ENCODE peak calls at places on chromosome 11, in nine cellular contexts. One of them, this sample, is unnamed. For H3K27me3 and H3K36me3, the result is how much of the 10 kb centered on the place peaks cover.

GRCh38 chr11:60872952-60873524 is 5.7 kb downstream of the ZP1 start:
- DNase-seq in thoracic aorta: no peak
- DNase-seq in psoas muscle: peak
- DNase-seq in left ventricle myocardium inferior: no peak
- DNase-seq in Peyer's patch: no peak
- DNase-seq in right atrium auricular region: no peak
- DNase-seq in suprapubic skin: no peak
- DNase-seq in tibial artery: no peak
- DNase-seq in mesendoderm: peak
- DNase-seq in this sample: peak

GRCh38 chr11:10913075-10913474 is 55.2 kb upstream of the ZBED5 start:
- DNase-seq in thoracic aorta: no peak
- DNase-seq in psoas muscle: no peak
- DNase-seq in left ventricle myocardium inferior: no peak
- DNase-seq in Peyer's patch: no peak
- DNase-seq in right atrium auricular region: no peak
- DNase-seq in suprapubic skin: no peak
- DNase-seq in tibial artery: no peak
- DNase-seq in mesendoderm: no peak
- DNase-seq in this sample: no peak

GRCh38 chr11:3105791-3106735 is 48.8 kb upstream of the CARS1 start:
- DNase-seq in thoracic aorta: no peak
- DNase-seq in psoas muscle: no peak
- DNase-seq in left ventricle myocardium inferior: no peak
- DNase-seq in Peyer's patch: no peak
- DNase-seq in right atrium auricular region: no peak
- DNase-seq in suprapubic skin: peak
- DNase-seq in tibial artery: no peak
- DNase-seq in mesendoderm: no peak
- DNase-seq in this sample: peak

GRCh38 chr11:86818466-86819282 is 18.3 kb downstream of the PRSS23 start:
- DNase-seq in thoracic aorta: no peak
- DNase-seq in psoas muscle: no peak
- DNase-seq in left ventricle myocardium inferior: no peak
- DNase-seq in Peyer's patch: no peak
- DNase-seq in right atrium auricular region: no peak
- DNase-seq in suprapubic skin: no peak
- DNase-seq in tibial artery: no peak
- DNase-seq in mesendoderm: peak
- DNase-seq in this sample: peak

GRCh38 chr11:70353900-70354568 is 44.3 kb upstream of the CTTN start:
- DNase-seq in thoracic aorta: no peak
- DNase-seq in psoas muscle: no peak
- DNase-seq in left ventricle myocardium inferior: no peak
- DNase-seq in Peyer's patch: no peak
- DNase-seq in right atrium auricular region: no peak
- DNase-seq in suprapubic skin: no peak
- DNase-seq in tibial artery: no peak
- DNase-seq in mesendoderm: no peak
- DNase-seq in this sample: no peak

GRCh38 chr11:113644605-113645004 is 61.5 kb downstream of the TMPRSS5 start:
- DNase-seq in thoracic aorta: no peak
- DNase-seq in psoas muscle: no peak
- DNase-seq in left ventricle myocardium inferior: no peak
- DNase-seq in Peyer's patch: no peak
- DNase-seq in right atrium auricular region: no peak
- DNase-seq in suprapubic skin: no peak
- DNase-seq in tibial artery: no peak
- DNase-seq in mesendoderm: peak
- DNase-seq in this sample: no peak

GRCh38 chr11:119691020-119691666 is 37.9 kb downstream of the NECTIN1 start:
- DNase-seq in thoracic aorta: no peak
- DNase-seq in psoas muscle: no peak
- DNase-seq in left ventricle myocardium inferior: no peak
- DNase-seq in Peyer's patch: no peak
- DNase-seq in right atrium auricular region: no peak
- DNase-seq in suprapubic skin: no peak
- DNase-seq in tibial artery: no peak
- DNase-seq in mesendoderm: no peak
- DNase-seq in this sample: no peak

GRCh38 chr11:118912742-118913410 is 12.8 kb downstream of the BCL9L start:
- DNase-seq in thoracic aorta: no peak
- DNase-seq in psoas muscle: peak
- DNase-seq in left ventricle myocardium inferior: no peak
- DNase-seq in Peyer's patch: peak
- DNase-seq in right atrium auricular region: no peak
- DNase-seq in suprapubic skin: no peak
- DNase-seq in tibial artery: no peak
- DNase-seq in mesendoderm: peak
- DNase-seq in this sample: no peak

GRCh38 chr11:45304111-45304991 is 18.2 kb upstream of the SYT13 start:
- DNase-seq in thoracic aorta: no peak
- DNase-seq in psoas muscle: no peak
- DNase-seq in left ventricle myocardium inferior: no peak
- DNase-seq in Peyer's patch: no peak
- DNase-seq in right atrium auricular region: peak
- DNase-seq in suprapubic skin: no peak
- DNase-seq in tibial artery: no peak
- DNase-seq in mesendoderm: no peak
- DNase-seq in this sample: no peak

GRCh38 chr11:45773271-45774022 is 31.5 kb upstream of the SLC35C1 start:
- DNase-seq in thoracic aorta: no peak
- DNase-seq in psoas muscle: no peak
- DNase-seq in left ventricle myocardium inferior: no peak
- DNase-seq in Peyer's patch: no peak
- DNase-seq in right atrium auricular region: peak
- DNase-seq in suprapubic skin: no peak
- DNase-seq in tibial artery: no peak
- DNase-seq in mesendoderm: no peak
- DNase-seq in this sample: no peak

GRCh38 chr11:128810784-128811514 is 56.1 kb downstream of the KCNJ1 start:
- DNase-seq in thoracic aorta: no peak
- DNase-seq in psoas muscle: no peak
- DNase-seq in left ventricle myocardium inferior: no peak
- DNase-seq in Peyer's patch: no peak
- DNase-seq in right atrium auricular region: no peak
- DNase-seq in suprapubic skin: no peak
- DNase-seq in tibial artery: no peak
- DNase-seq in mesendoderm: no peak
- DNase-seq in this sample: no peak

GRCh38 chr11:93542753-93543246 is 391 bp downstream of the SMCO4 start:
- DNase-seq in thoracic aorta: no peak
- DNase-seq in psoas muscle: peak
- DNase-seq in left ventricle myocardium inferior: peak
- DNase-seq in Peyer's patch: no peak
- DNase-seq in right atrium auricular region: no peak
- DNase-seq in suprapubic skin: peak
- DNase-seq in tibial artery: no peak
- DNase-seq in mesendoderm: peak
- DNase-seq in this sample: peak

GRCh38 chr11:69994810-69995209 is 83.3 kb upstream of the ANO1 start:
- DNase-seq in thoracic aorta: no peak
- DNase-seq in psoas muscle: no peak
- DNase-seq in left ventricle myocardium inferior: no peak
- DNase-seq in Peyer's patch: no peak
- DNase-seq in right atrium auricular region: no peak
- DNase-seq in suprapubic skin: no peak
- DNase-seq in tibial artery: no peak
- DNase-seq in mesendoderm: no peak
- DNase-seq in this sample: no peak

GRCh38 chr11:45133871-45134270 is 12.6 kb upstream of the PRDM11 start:
- DNase-seq in thoracic aorta: no peak
- DNase-seq in psoas muscle: no peak
- DNase-seq in left ventricle myocardium inferior: no peak
- DNase-seq in Peyer's patch: no peak
- DNase-seq in right atrium auricular region: no peak
- DNase-seq in suprapubic skin: no peak
- DNase-seq in tibial artery: no peak
- DNase-seq in mesendoderm: no peak
- DNase-seq in this sample: no peak

GRCh38 chr11:110093407-110094297 is 460 bp downstream of the ZC3H12C start:
- DNase-seq in thoracic aorta: no peak
- DNase-seq in psoas muscle: peak
- DNase-seq in left ventricle myocardium inferior: peak
- DNase-seq in Peyer's patch: no peak
- DNase-seq in right atrium auricular region: peak
- DNase-seq in suprapubic skin: peak
- DNase-seq in tibial artery: peak
- DNase-seq in mesendoderm: peak
- DNase-seq in this sample: peak

GRCh38 chr11:65452806-65453490 is 30.4 kb downstream of the NEAT1 start:
- DNase-seq in thoracic aorta: no peak
- DNase-seq in psoas muscle: peak
- DNase-seq in left ventricle myocardium inferior: no peak
- DNase-seq in Peyer's patch: no peak
- DNase-seq in right atrium auricular region: no peak
- DNase-seq in suprapubic skin: peak
- DNase-seq in tibial artery: peak
- DNase-seq in mesendoderm: no peak
- DNase-seq in this sample: no peak

GRCh38 chr11:18452927-18453326 is 2.7 kb upstream of the LDHAL6A start:
- DNase-seq in thoracic aorta: no peak
- DNase-seq in psoas muscle: no peak
- DNase-seq in left ventricle myocardium inferior: no peak
- DNase-seq in Peyer's patch: no peak
- DNase-seq in right atrium auricular region: no peak
- DNase-seq in suprapubic skin: no peak
- DNase-seq in tibial artery: no peak
- DNase-seq in mesendoderm: peak
- DNase-seq in this sample: no peak

GRCh38 chr11:34658071-34659015 is 37.5 kb downstream of the EHF start:
- DNase-seq in thoracic aorta: no peak
- DNase-seq in psoas muscle: no peak
- DNase-seq in left ventricle myocardium inferior: no peak
- DNase-seq in Peyer's patch: no peak
- DNase-seq in right atrium auricular region: no peak
- DNase-seq in suprapubic skin: no peak
- DNase-seq in tibial artery: no peak
- DNase-seq in mesendoderm: no peak
- DNase-seq in this sample: no peak

GRCh38 chr11:33801821-33802413 is 27.6 kb upstream of the FBXO3 start:
- DNase-seq in thoracic aorta: no peak
- DNase-seq in psoas muscle: no peak
- DNase-seq in left ventricle myocardium inferior: no peak
- DNase-seq in Peyer's patch: no peak
- DNase-seq in right atrium auricular region: no peak
- DNase-seq in suprapubic skin: no peak
- DNase-seq in tibial artery: no peak
- DNase-seq in mesendoderm: peak
- DNase-seq in this sample: no peak

GRCh38 chr11:43746670-43747069 is 66.1 kb downstream of the HSD17B12 start:
- DNase-seq in thoracic aorta: no peak
- DNase-seq in psoas muscle: no peak
- DNase-seq in left ventricle myocardium inferior: no peak
- DNase-seq in Peyer's patch: no peak
- DNase-seq in right atrium auricular region: no peak
- DNase-seq in suprapubic skin: no peak
- DNase-seq in tibial artery: no peak
- DNase-seq in mesendoderm: no peak
- DNase-seq in this sample: no peak

DNA sequence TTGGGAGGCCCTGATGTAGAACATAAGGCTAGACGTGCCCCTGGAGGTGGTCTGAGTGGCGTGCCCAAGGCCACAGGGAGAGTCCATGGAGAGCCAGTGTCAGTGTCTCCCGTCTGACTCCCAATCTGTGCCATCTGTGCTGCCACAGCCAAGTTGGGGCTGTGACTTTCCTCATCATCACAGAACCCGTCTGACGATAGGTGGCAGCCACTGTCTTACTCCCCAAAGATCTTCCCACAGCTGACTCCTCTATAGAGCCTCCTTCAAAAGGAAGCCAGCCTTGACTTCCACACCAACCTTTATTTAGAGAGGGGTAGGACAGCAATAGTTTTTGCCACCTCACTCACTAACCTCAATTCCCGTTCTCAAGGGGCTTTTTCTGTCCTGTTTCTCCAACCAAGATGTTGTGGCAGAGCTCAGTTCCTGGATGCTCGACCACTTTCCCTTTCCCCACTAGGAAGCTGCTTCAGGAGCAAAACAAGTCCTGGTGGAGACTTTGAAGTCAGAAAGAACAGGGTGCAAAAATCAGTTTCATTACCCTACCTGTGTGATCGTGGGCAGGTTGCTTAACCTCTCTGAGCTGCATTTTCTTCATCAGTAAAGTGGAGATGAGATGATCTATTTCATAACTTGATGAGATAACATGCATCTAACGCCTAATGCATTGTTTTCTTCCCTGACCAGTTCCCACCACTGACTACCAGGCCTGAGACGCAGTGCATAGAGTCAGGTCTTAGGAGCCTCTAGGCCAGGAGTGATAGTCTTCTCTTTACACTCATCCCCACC is 470.2 kb downstream of the SOX6 start:
- DNase-seq in thoracic aorta: no peak
- DNase-seq in psoas muscle: peak
- DNase-seq in left ventricle myocardium inferior: no peak
- DNase-seq in Peyer's patch: no peak
- DNase-seq in right atrium auricular region: no peak
- DNase-seq in suprapubic skin: no peak
- DNase-seq in tibial artery: no peak
- DNase-seq in mesendoderm: no peak
- DNase-seq in this sample: no peak
- H3K4me3 ChIP-seq in thoracic aorta: no peak
- H3K4me3 ChIP-seq in psoas muscle: no peak
- H3K4me3 ChIP-seq in left ventricle myocardium inferior: no peak
- H3K4me3 ChIP-seq in Peyer's patch: no peak
- H3K4me3 ChIP-seq in right atrium auricular region: no peak
- H3K4me3 ChIP-seq in suprapubic skin: no peak
- H3K4me3 ChIP-seq in tibial artery: no peak
- H3K4me3 ChIP-seq in mesendoderm: no peak
- H3K4me3 ChIP-seq in this sample: no peak

GRCh38 chr11:121129362-121130340 is 28.6 kb downstream of the TECTA start:
- DNase-seq in thoracic aorta: no peak
- DNase-seq in psoas muscle: no peak
- DNase-seq in left ventricle myocardium inferior: no peak
- DNase-seq in Peyer's patch: no peak
- DNase-seq in right atrium auricular region: peak
- DNase-seq in suprapubic skin: no peak
- DNase-seq in tibial artery: no peak
- DNase-seq in mesendoderm: peak
- DNase-seq in this sample: no peak
- H3K27me3 ChIP-seq in thoracic aorta: under half
- H3K27me3 ChIP-seq in psoas muscle: under half
- H3K27me3 ChIP-seq in left ventricle myocardium inferior: under half
- H3K27me3 ChIP-seq in Peyer's patch: under half
- H3K27me3 ChIP-seq in right atrium auricular region: under half
- H3K27me3 ChIP-seq in suprapubic skin: under half
- H3K27me3 ChIP-seq in tibial artery: under half
- H3K27me3 ChIP-seq in mesendoderm: under half
- H3K27me3 ChIP-seq in this sample: under half

GRCh38 chr11:68773521-68774187 is 22.3 kb upstream of the TESMIN start:
- DNase-seq in thoracic aorta: no peak
- DNase-seq in psoas muscle: no peak
- DNase-seq in left ventricle myocardium inferior: no peak
- DNase-seq in Peyer's patch: no peak
- DNase-seq in right atrium auricular region: no peak
- DNase-seq in suprapubic skin: no peak
- DNase-seq in tibial artery: no peak
- DNase-seq in mesendoderm: no peak
- DNase-seq in this sample: no peak
- H3K36me3 ChIP-seq in thoracic aorta: half or more
- H3K36me3 ChIP-seq in psoas muscle: half or more
- H3K36me3 ChIP-seq in left ventricle myocardium inferior: half or more
- H3K36me3 ChIP-seq in Peyer's patch: under half
- H3K36me3 ChIP-seq in right atrium auricular region: half or more
- H3K36me3 ChIP-seq in suprapubic skin: half or more
- H3K36me3 ChIP-seq in tibial artery: half or more
- H3K36me3 ChIP-seq in mesendoderm: under half
- H3K36me3 ChIP-seq in this sample: under half

GRCh38 chr11:89612111-89612510 is 98.0 kb upstream of the TRIM77 start:
- DNase-seq in thoracic aorta: no peak
- DNase-seq in psoas muscle: no peak
- DNase-seq in left ventricle myocardium inferior: no peak
- DNase-seq in Peyer's patch: no peak
- DNase-seq in right atrium auricular region: no peak
- DNase-seq in suprapubic skin: no peak
- DNase-seq in tibial artery: no peak
- DNase-seq in mesendoderm: no peak
- DNase-seq in this sample: no peak
- H3K4me3 ChIP-seq in thoracic aorta: peak
- H3K4me3 ChIP-seq in psoas muscle: no peak
- H3K4me3 ChIP-seq in left ventricle myocardium inferior: no peak
- H3K4me3 ChIP-seq in Peyer's patch: no peak
- H3K4me3 ChIP-seq in right atrium auricular region: no peak
- H3K4me3 ChIP-seq in suprapubic skin: no peak
- H3K4me3 ChIP-seq in tibial artery: no peak
- H3K4me3 ChIP-seq in mesendoderm: no peak
- H3K4me3 ChIP-seq in this sample: no peak